ENCODE peak calls at places on chromosomes 7 and 10, in six cellular contexts. S is RCC 7860; T is stimulated activated CD4-positive, alpha-beta T cell treated with anti-CD3 and anti-CD28 coated beads, Interleukin-1b, Interleukin-23, amount 100 ng/mL, for 1 hour; J is T-helper 1 cell; Q is cardiac fibroblast; L is choroid plexus epithelial cell. V is an unnamed sample.

GRCh38 chr7:70703785-70704184 is 428.2 kb upstream of the GALNT17 start:
- DNase-seq in Q (no peak), L (no peak), J (no peak), S (no peak), T (no peak), V (no peak)

GRCh38 chr7:45391618-45392451 is 182.3 kb upstream of the ADCY1 start:
- DNase-seq in J (no peak), S (no peak), Q (no peak), T (no peak), L (no peak), V (no peak)

GRCh38 chr7:36683695-36684357 is 40.5 kb downstream of the AOAH start:
- DNase-seq in J (no peak), L (no peak), T (no peak), S (no peak), Q (peak), V (no peak)

GRCh38 chr7:150891740-150892139 is 39.4 kb downstream of the AOC1 start:
- DNase-seq in T (no peak), L (no peak), Q (no peak), S (no peak), J (no peak), V (no peak)

GRCh38 chr10:86950349-86950748 is 7.1 kb downstream of the MMRN2 start:
- DNase-seq in J (no peak), L (no peak), T (no peak), Q (no peak), S (no peak), V (no peak)

GRCh38 chr10:17409170-17409733 is 45.1 kb downstream of the ST8SIA6 start:
- DNase-seq in S (peak), Q (peak), T (no peak), L (peak), J (no peak), V (no peak)

GRCh38 chr10:29719281-29719675 is 84.5 kb upstream of the SVIL start:
- DNase-seq in S (peak), T (no peak), Q (peak), L (no peak), J (no peak), V (no peak)

GRCh38 chr7:120337308-120337907 is 64.4 kb downstream of the KCND2 start:
- DNase-seq in J (no peak), Q (peak), T (no peak), L (peak), S (no peak), V (no peak)

GRCh38 chr10:103759100-103759781 is 96.1 kb downstream of the SH3PXD2A start:
- DNase-seq in S (peak), T (no peak), Q (peak), J (no peak), L (peak), V (no peak)

GRCh38 chr7:3404490-3404889 is 103.4 kb downstream of the SDK1 start:
- DNase-seq in J (no peak), S (no peak), L (peak), T (no peak), Q (peak), V (no peak)

V was measured in breast epithelium.